ENCODE peak calls at places on chromosomes 13 and 19, in seven cellular contexts. F is HAP-1; Y is stimulated activated CD8-positive, alpha-beta memory T cell treated with anti-CD3 and anti-CD28 coated beads, Interleukin-15, amount 100 ng/mL, for 24 hours; Q is HTR-8/SVneo; H is naive thymus-derived CD4-positive, alpha-beta T cell; O is activated naive CD8-positive, alpha-beta T cell treated with anti-CD3 and anti-CD28 coated beads for 36 hours; L is COR-L47. N is an unnamed sample.

GRCh38 chr13:40682449-40683240 is 16.2 kb upstream of the FOXO1 start:
- DNase-seq in F (peak), Y (no peak), Q (no peak), H (peak), O (no peak), L (no peak), N (peak)

GRCh38 chr13:69545500-69546025 is 562.1 kb upstream of the ATXN8OS start:
- DNase-seq in F (no peak), Y (no peak), Q (no peak), H (no peak), O (no peak), L (no peak), N (no peak)

GRCh38 chr13:109272595-109273325 is 513.6 kb downstream of the IRS2 start:
- DNase-seq in F (no peak), Y (no peak), Q (no peak), H (no peak), O (no peak), L (no peak), N (no peak)

GRCh38 chr19:56918682-56919307 is 78.3 kb upstream of the PEG3 start:
- DNase-seq in F (no peak), Y (no peak), Q (no peak), H (no peak), O (no peak), L (no peak), N (no peak)

GRCh38 chr13:40185393-40185792 is 481.0 kb downstream of the FOXO1 start:
- DNase-seq in F (no peak), Y (no peak), Q (no peak), H (no peak), O (no peak), L (no peak), N (no peak)

GRCh38 chr13:69618838-69619237 is 488.8 kb upstream of the ATXN8OS start:
- DNase-seq in F (no peak), Y (no peak), Q (no peak), H (no peak), O (no peak), L (no peak), N (no peak)

GRCh38 chr19:17787274-17787913 is 7.5 kb upstream of the B3GNT3 start:
- DNase-seq in F (no peak), Y (no peak), Q (no peak), H (no peak), O (no peak), L (no peak), N (no peak)

GRCh38 chr13:20270163-20270865 is 38.2 kb upstream of the GJB6 start:
- DNase-seq in F (no peak), Y (no peak), Q (no peak), H (no peak), O (no peak), L (peak), N (peak)

GRCh38 chr19:2352121-2352520 is 7.9 kb upstream of the TMPRSS9 start:
- DNase-seq in F (no peak), Y (no peak), Q (no peak), H (no peak), O (no peak), L (no peak), N (no peak)

GRCh38 chr19:15418112-15418587 is 638 bp downstream of the AKAP8L start:
- DNase-seq in F (peak), Y (no peak), Q (no peak), H (no peak), O (no peak), L (peak), N (peak)

GRCh38 chr19:18300930-18301717 is 19.7 kb upstream of the JUND start:
- DNase-seq in F (no peak), Y (no peak), Q (peak), H (no peak), O (no peak), L (no peak), N (no peak)

GRCh38 chr19:34808566-34808965 is 35.6 kb upstream of the ZNF599 start:
- DNase-seq in F (no peak), Y (no peak), Q (peak), H (no peak), O (no peak), L (no peak), N (no peak)

GRCh38 chr13:28761586-28761985 is 42.8 kb upstream of the SLC46A3 start:
- DNase-seq in F (no peak), Y (no peak), Q (no peak), H (no peak), O (no peak), L (no peak), N (no peak)

GRCh38 chr13:29704648-29705047 is 109.2 kb upstream of the SLC7A1 start:
- DNase-seq in F (no peak), Y (no peak), Q (no peak), H (no peak), O (no peak), L (no peak), N (no peak)

GRCh38 chr19:50639121-50640112 is at the start of gene SYT3:
- DNase-seq in F (peak), Y (no peak), Q (peak), H (peak), O (peak), L (no peak), N (peak)

GRCh38 chr13:89361909-89362308 is 1690.7 kb downstream of the SLITRK5 start:
- DNase-seq in F (no peak), Y (no peak), Q (no peak), H (no peak), O (no peak), L (no peak), N (no peak)

GRCh38 chr13:20126460-20127262 is 34.2 kb downstream of the GJA3 start:
- DNase-seq in F (no peak), Y (no peak), Q (no peak), H (no peak), O (no peak), L (no peak), N (no peak)

GRCh38 chr13:113004126-113004525 is 35.1 kb downstream of the MCF2L start:
- DNase-seq in F (no peak), Y (no peak), Q (no peak), H (no peak), O (no peak), L (no peak), N (no peak)

GRCh38 chr13:64551755-64552154 is 2678.4 kb downstream of the PCDH9 start:
- DNase-seq in F (no peak), Y (no peak), Q (peak), H (no peak), O (no peak), L (no peak), N (peak)

GRCh38 chr13:75415720-75416119 is 66.2 kb downstream of the TBC1D4 start:
- DNase-seq in F (no peak), Y (no peak), Q (peak), H (no peak), O (no peak), L (no peak), N (no peak)

N was measured in NCI-H345.